ENCODE peak calls at places on chromosome 13, in four cellular contexts. One of them, this sample, is unnamed.

GRCh38 chr13:46633416-46633815 is 80.4 kb downstream of the LRCH1 start:
- DNase-seq in bronchial epithelial cell: peak; percentile 44
- DNase-seq in stomach: no peak
- DNase-seq in brain microvascular endothelial cell: peak; percentile 66
- DNase-seq in this sample: peak; percentile 82

GRCh38 chr13:40613192-40613818 is 53.1 kb downstream of the FOXO1 start:
- DNase-seq in bronchial epithelial cell: no peak
- DNase-seq in stomach: peak; percentile 56
- DNase-seq in brain microvascular endothelial cell: no peak
- DNase-seq in this sample: no peak

GRCh38 chr13:29284726-29285125 is 310.8 kb downstream of the SLC7A1 start:
- DNase-seq in bronchial epithelial cell: no peak
- DNase-seq in stomach: no peak
- DNase-seq in brain microvascular endothelial cell: no peak
- DNase-seq in this sample: no peak

GRCh38 chr13:83984793-83985192 is 102.5 kb upstream of the SLITRK1 start:
- DNase-seq in bronchial epithelial cell: no peak
- DNase-seq in stomach: no peak
- DNase-seq in brain microvascular endothelial cell: no peak
- DNase-seq in this sample: no peak

GRCh38 chr13:59477011-59477410 is 686.7 kb downstream of the DIAPH3 start:
- DNase-seq in bronchial epithelial cell: no peak
- DNase-seq in stomach: no peak
- DNase-seq in brain microvascular endothelial cell: no peak
- DNase-seq in this sample: no peak

GRCh38 chr13:112696869-112697465 is 7.1 kb downstream of the ATP11A start:
- DNase-seq in bronchial epithelial cell: no peak
- DNase-seq in stomach: peak; percentile 18
- DNase-seq in brain microvascular endothelial cell: no peak
- DNase-seq in this sample: no peak

GRCh38 chr13:111006508-111007031 is 91.7 kb upstream of the ANKRD10 start:
- DNase-seq in bronchial epithelial cell: peak; percentile 31
- DNase-seq in stomach: no peak
- DNase-seq in brain microvascular endothelial cell: peak; percentile 96
- DNase-seq in this sample: peak; percentile 96

GRCh38 chr13:86425127-86425526 is 625.9 kb upstream of the SLITRK6 start:
- DNase-seq in bronchial epithelial cell: no peak
- DNase-seq in stomach: no peak
- DNase-seq in brain microvascular endothelial cell: no peak
- DNase-seq in this sample: no peak

GRCh38 chr13:40233731-40234195 is 432.7 kb downstream of the FOXO1 start:
- DNase-seq in bronchial epithelial cell: peak; percentile 92
- DNase-seq in stomach: no peak
- DNase-seq in brain microvascular endothelial cell: no peak
- DNase-seq in this sample: no peak

GRCh38 chr13:112702341-112702982 is 12.6 kb downstream of the ATP11A start:
- DNase-seq in bronchial epithelial cell: no peak
- DNase-seq in stomach: peak; percentile 19
- DNase-seq in brain microvascular endothelial cell: no peak
- DNase-seq in this sample: no peak

GRCh38 chr13:42345367-42345766 is 73.4 kb downstream of the AKAP11 start:
- DNase-seq in bronchial epithelial cell: no peak
- DNase-seq in stomach: no peak
- DNase-seq in brain microvascular endothelial cell: no peak
- DNase-seq in this sample: no peak

GRCh38 chr13:35764359-35765015 is 288.0 kb upstream of the MAB21L1 start:
- DNase-seq in bronchial epithelial cell: no peak
- DNase-seq in stomach: no peak
- DNase-seq in brain microvascular endothelial cell: no peak
- DNase-seq in this sample: peak; percentile 74

GRCh38 chr13:38430761-38431160 is 81.1 kb downstream of the UFM1 start:
- DNase-seq in bronchial epithelial cell: peak; percentile 4
- DNase-seq in stomach: no peak
- DNase-seq in brain microvascular endothelial cell: no peak
- DNase-seq in this sample: no peak

GRCh38 chr13:93328943-93329342 is 102.3 kb downstream of the GPC6 start:
- DNase-seq in bronchial epithelial cell: no peak
- DNase-seq in stomach: no peak
- DNase-seq in brain microvascular endothelial cell: no peak
- DNase-seq in this sample: no peak

GRCh38 chr13:114157869-114158495 is 21.1 kb upstream of the CFAP97D2 start:
- DNase-seq in bronchial epithelial cell: no peak
- DNase-seq in stomach: no peak
- DNase-seq in brain microvascular endothelial cell: no peak
- DNase-seq in this sample: no peak

GRCh38 chr13:33207616-33207964 is 78.0 kb downstream of the STARD13 start:
- DNase-seq in bronchial epithelial cell: peak; percentile 96
- DNase-seq in stomach: no peak
- DNase-seq in brain microvascular endothelial cell: no peak
- DNase-seq in this sample: peak; percentile 80

GRCh38 chr13:53873558-53873957 is 844.9 kb downstream of the OLFM4 start:
- DNase-seq in bronchial epithelial cell: no peak
- DNase-seq in stomach: no peak
- DNase-seq in brain microvascular endothelial cell: no peak
- DNase-seq in this sample: no peak

GRCh38 chr13:77002590-77003190 is 10.8 kb downstream of the CLN5 start:
- DNase-seq in bronchial epithelial cell: peak; percentile 55
- DNase-seq in stomach: no peak
- DNase-seq in brain microvascular endothelial cell: no peak
- DNase-seq in this sample: peak; percentile 49

GRCh38 chr13:24232474-24232873 is 72.0 kb downstream of the SPATA13 start:
- DNase-seq in bronchial epithelial cell: no peak
- DNase-seq in stomach: no peak
- DNase-seq in brain microvascular endothelial cell: no peak
- DNase-seq in this sample: no peak

GRCh38 chr13:59422646-59423045 is 741.1 kb downstream of the DIAPH3 start:
- DNase-seq in bronchial epithelial cell: no peak
- DNase-seq in stomach: no peak
- DNase-seq in brain microvascular endothelial cell: peak; percentile 20
- DNase-seq in this sample: no peak

GRCh38 chr13:81726037-81726726 is 1385.3 kb upstream of the SPRY2 start:
- DNase-seq in bronchial epithelial cell: peak; percentile 97
- DNase-seq in stomach: no peak
- DNase-seq in brain microvascular endothelial cell: no peak
- DNase-seq in this sample: no peak

GRCh38 chr13:51946163-51946669 is 65.0 kb downstream of the ATP7B start:
- DNase-seq in bronchial epithelial cell: no peak
- DNase-seq in stomach: no peak
- DNase-seq in brain microvascular endothelial cell: no peak
- DNase-seq in this sample: no peak
- H3K4me3 ChIP-seq in bronchial epithelial cell: no peak overlapping the region
- H3K4me3 ChIP-seq in stomach: no peak overlapping the region
- H3K4me3 ChIP-seq in brain microvascular endothelial cell: no peak overlapping the region
- H3K4me3 ChIP-seq in this sample: no peak overlapping the region

GRCh38 chr13:58191754-58192153 is 560.2 kb downstream of the PCDH17 start:
- DNase-seq in bronchial epithelial cell: no peak
- DNase-seq in stomach: no peak
- DNase-seq in brain microvascular endothelial cell: no peak
- DNase-seq in this sample: no peak
- TF ChIP-seq CTCF in bronchial epithelial cell: no peak
- TF ChIP-seq CTCF in stomach: no peak
- TF ChIP-seq CTCF in brain microvascular endothelial cell: no peak
- TF ChIP-seq CTCF in this sample: no peak

GRCh38 chr13:50085063-50085462 is 69.8 kb downstream of the KCNRG start:
- DNase-seq in bronchial epithelial cell: peak; percentile 37
- DNase-seq in stomach: no peak
- DNase-seq in brain microvascular endothelial cell: no peak
- DNase-seq in this sample: peak; percentile 70
- H3K4me3 ChIP-seq in bronchial epithelial cell: no peak overlapping the region
- H3K4me3 ChIP-seq in stomach: peak overlapping the region; percentile 8
- H3K4me3 ChIP-seq in brain microvascular endothelial cell: no peak overlapping the region
- H3K4me3 ChIP-seq in this sample: peak overlapping the region; percentile 6

GRCh38 chr13:27551563-27551962 is 68.8 kb downstream of the LNX2 start:
- DNase-seq in bronchial epithelial cell: no peak
- DNase-seq in stomach: no peak
- DNase-seq in brain microvascular endothelial cell: no peak
- DNase-seq in this sample: no peak

GRCh38 chr13:27559714-27560113 is 60.6 kb downstream of the LNX2 start:
- DNase-seq in bronchial epithelial cell: peak; percentile 16
- DNase-seq in stomach: no peak
- DNase-seq in brain microvascular endothelial cell: no peak
- DNase-seq in this sample: no peak

GRCh38 chr13:27556109-27556508 is 64.2 kb downstream of the LNX2 start:
- DNase-seq in bronchial epithelial cell: no peak
- DNase-seq in stomach: no peak
- DNase-seq in brain microvascular endothelial cell: peak; percentile 81
- DNase-seq in this sample: peak; percentile 88
- TF ChIP-seq CTCF in bronchial epithelial cell: no peak
- TF ChIP-seq CTCF in stomach: no peak
- TF ChIP-seq CTCF in brain microvascular endothelial cell: peak; percentile 52
- TF ChIP-seq CTCF in this sample: peak; percentile 44